ENCODE peak calls at places on chromosomes 3 and 15, in seven cellular contexts. A, J, I, M, K, T and S are unnamed samples.

GRCh38 chr15:84570164-84570692 is 30.6 kb upstream of the ZSCAN2 start:
- DNase-seq in I (peak; percentile 44), K (no peak), T (peak; percentile 91), A (no peak), M (peak; percentile 76), J (peak; percentile 79), S (peak; percentile 65)

GRCh38 chr15:39589193-39589814 is 8.4 kb downstream of the THBS1 start:
- DNase-seq in A (no peak), T (no peak), K (no peak), M (peak; percentile 39), I (no peak), J (no peak), S (no peak)

GRCh38 chr15:99432271-99433025 is 133.3 kb upstream of the MEF2A start:
- DNase-seq in K (no peak), J (no peak), A (no peak), M (no peak), I (peak; percentile 3), T (peak; percentile 70), S (no peak)

GRCh38 chr3:49699281-49699723 is 9.9 kb downstream of the RNF123 start:
- DNase-seq in T (no peak), K (no peak), A (no peak), I (no peak), J (no peak), M (peak; percentile 38), S (no peak)

GRCh38 chr15:59830143-59830542 is 141.0 kb upstream of the BNIP2 start:
- DNase-seq in I (no peak), A (no peak), M (no peak), J (no peak), T (no peak), K (no peak), S (no peak)

GRCh38 chr15:74385442-74386132 is 18.1 kb upstream of the CYP11A1 start:
- DNase-seq in I (no peak), T (peak; percentile 84), K (peak; percentile 39), M (no peak), A (no peak), J (no peak), S (no peak)

GRCh38 chr15:31486906-31487695 is 160.5 kb downstream of the KLF13 start:
- DNase-seq in T (no peak), I (no peak), M (no peak), J (peak; percentile 19), K (no peak), A (no peak), S (no peak)

GRCh38 chr3:168860592-168860991 is 764.9 kb upstream of the GOLIM4 start:
- DNase-seq in T (no peak), J (no peak), I (no peak), M (no peak), K (no peak), A (no peak), S (no peak)

GRCh38 chr3:61117045-61117898 is 134.0 kb downstream of the FHIT start:
- DNase-seq in T (no peak), J (no peak), K (no peak), I (no peak), M (no peak), A (no peak), S (no peak)

GRCh38 chr3:116445291-116445841 is at the start of gene LSAMP:
- DNase-seq in T (no peak), A (no peak), I (peak; percentile 59), M (peak; percentile 62), K (no peak), J (no peak), S (peak; percentile 43)

GRCh38 chr3:37768107-37768809 is 93.4 kb upstream of the CTDSPL start:
- DNase-seq in A (peak; percentile 41), K (peak; percentile 89), M (no peak), I (no peak), J (peak; percentile 50), T (no peak), S (no peak)

GRCh38 chr3:186173202-186173815 is 64.4 kb upstream of the ETV5 start:
- DNase-seq in I (no peak), J (no peak), A (no peak), T (no peak), M (no peak), K (no peak), S (no peak)

GRCh38 chr3:113275876-113276580 is 64.7 kb downstream of the BOC start:
- DNase-seq in K (peak; percentile 2), M (peak; percentile 79), T (no peak), A (no peak), I (no peak), J (no peak), S (no peak)

GRCh38 chr3:178345944-178346343 is 190.3 kb upstream of the KCNMB2 start:
- DNase-seq in M (no peak), T (no peak), K (no peak), J (no peak), I (no peak), A (no peak), S (no peak)

GRCh38 chr3:66276705-66277274 is 56.0 kb downstream of the SLC25A26 start:
- DNase-seq in M (peak; percentile 82), A (peak; percentile 31), T (no peak), I (peak; percentile 63), J (peak; percentile 75), K (peak; percentile 88), S (peak; percentile 23)

GRCh38 chr15:60605879-60606304 is 127.0 kb upstream of the ICE2 start:
- DNase-seq in T (no peak), M (peak; percentile 86), A (no peak), K (peak; percentile 99), I (no peak), J (no peak), S (peak; percentile 57)

GRCh38 chr3:58532794-58533220 is 4.2 kb downstream of the ACOX2 start:
- DNase-seq in M (peak; percentile 85), I (peak; percentile 73), K (peak; percentile 55), J (peak; percentile 82), T (peak; percentile 94), A (no peak), S (peak; percentile 33)

GRCh38 chr3:28575100-28575747 is 226.6 kb upstream of the AZI2 start:
- DNase-seq in K (no peak), I (peak; percentile 47), T (peak; percentile 70), J (no peak), A (no peak), M (peak; percentile 35), S (peak; percentile 9)

GRCh38 chr3:151568095-151568685 is 107.3 kb upstream of the IGSF10 start:
- DNase-seq in M (peak; percentile 43), T (no peak), I (peak; percentile 36), K (no peak), A (no peak), J (no peak), S (no peak)

GRCh38 chr3:162262145-162262544 is 765.5 kb downstream of the OTOL1 start:
- DNase-seq in T (no peak), A (no peak), M (no peak), K (no peak), I (no peak), J (no peak), S (no peak)

GRCh38 chr3:170506556-170506955 is 79.3 kb downstream of the SLC7A14 start:
- DNase-seq in I (no peak), K (peak; percentile 31), M (peak; percentile 68), A (peak; percentile 26), J (no peak), T (no peak), S (no peak)

GRCh38 chr3:144415492-144415891 is 443.9 kb downstream of the DIPK2A start:
- DNase-seq in A (no peak), I (no peak), M (no peak), K (no peak), T (no peak), J (no peak), S (no peak)

GRCh38 chr3:42545284-42545900 is 36.4 kb downstream of the SEC22C start:
- DNase-seq in A (no peak), T (no peak), I (no peak), M (no peak), K (no peak), J (no peak), S (no peak)

GRCh38 chr3:13879946-13880810 is at the start of gene WNT7A:
- DNase-seq in A (no peak), M (peak; percentile 46), J (no peak), T (peak; percentile 81), I (peak; percentile 32), K (no peak), S (peak; percentile 36)
- H3K27me3 ChIP-seq in A (peaks cover 39% of the 10 kb centered on the region), M (peaks cover 83% of the 10 kb centered on the region), J (peaks cover 50% of the 10 kb centered on the region), T (peaks cover 92% of the 10 kb centered on the region), I (peaks cover 53% of the 10 kb centered on the region), K (peaks cover 48% of the 10 kb centered on the region), S (peaks cover 29% of the 10 kb centered on the region)

GRCh38 chr15:70494529-70494860 is 268.9 kb downstream of the UACA start:
- DNase-seq in I (no peak), M (no peak), J (no peak), T (peak; percentile 30), K (no peak), A (no peak), S (no peak)
- H3K27me3 ChIP-seq in I (no peaks in the 10 kb centered on the region), M (no peaks in the 10 kb centered on the region), J (no peaks in the 10 kb centered on the region), T (peaks cover 4% of the 10 kb centered on the region), K (no peaks in the 10 kb centered on the region), A (no peaks in the 10 kb centered on the region), S (no peaks in the 10 kb centered on the region)

GRCh38 chr3:14602804-14603644 is 48.5 kb upstream of the CCDC174 start:
- DNase-seq in J (no peak), I (peak; percentile 23), K (no peak), A (no peak), T (no peak), M (peak; percentile 39), S (peak; percentile 17)

GRCh38 chr3:14602006-14602803 is 49.4 kb upstream of the CCDC174 start:
- DNase-seq in I (no peak), M (no peak), J (no peak), K (no peak), A (no peak), T (no peak), S (no peak)

GRCh38 chr3:14605744-14606143 is 45.8 kb upstream of the CCDC174 start:
- DNase-seq in A (no peak), M (no peak), K (no peak), J (no peak), T (no peak), I (no peak), S (no peak)

GRCh38 chr3:14606663-14607339 is 44.8 kb upstream of the CCDC174 start:
- DNase-seq in I (peak; percentile 59), A (no peak), K (no peak), T (no peak), M (peak; percentile 40), J (no peak), S (peak; percentile 66)

GRCh38 chr3:14605070-14605469 is 46.5 kb upstream of the CCDC174 start:
- DNase-seq in K (peak; percentile 6), J (no peak), A (peak; percentile 54), I (no peak), M (peak; percentile 43), T (no peak), S (peak; percentile 26)
- H3K27me3 ChIP-seq in K (peaks cover 32% of the 10 kb centered on the region), J (peaks cover 21% of the 10 kb centered on the region), A (peaks cover 29% of the 10 kb centered on the region), I (peaks cover 7% of the 10 kb centered on the region), M (peaks cover 23% of the 10 kb centered on the region), T (peaks cover 90% of the 10 kb centered on the region), S (peaks cover 7% of the 10 kb centered on the region)

DNA sequence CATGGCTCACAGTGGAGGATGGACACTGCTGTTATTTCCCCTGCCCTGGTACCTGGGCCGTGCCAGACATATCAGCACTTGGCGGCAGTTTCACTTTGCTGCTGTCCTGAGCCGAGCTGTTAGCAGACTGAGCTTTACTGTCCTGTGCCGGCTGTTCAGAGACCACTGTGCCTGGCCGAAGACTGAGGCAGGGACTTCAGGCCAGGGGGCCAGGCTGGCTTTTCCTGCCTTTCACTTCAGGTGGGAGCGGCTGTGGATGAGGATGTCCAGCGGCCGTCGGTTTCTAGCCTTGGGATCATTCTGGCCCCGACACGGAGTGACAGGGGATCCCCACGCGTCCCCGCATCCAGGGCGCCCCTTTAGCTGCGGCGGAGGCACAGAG is 1.0 kb downstream of the ATP10A start:
- DNase-seq in I (no peak), M (peak; percentile 66), K (no peak), T (no peak), J (no peak), A (no peak), S (peak; percentile 14)
- H3K27me3 ChIP-seq in I (no peaks in the 10 kb centered on the region), M (no peaks in the 10 kb centered on the region), K (no peaks in the 10 kb centered on the region), T (peaks cover 66% of the 10 kb centered on the region), J (no peaks in the 10 kb centered on the region), A (no peaks in the 10 kb centered on the region), S (no peaks in the 10 kb centered on the region)